ENCODE peak calls at places on chromosome 13, in nine cellular contexts. F, Z, T, L, C, G, X, O and H are unnamed samples.

GRCh38 chr13:94761407-94761806 is 49.1 kb upstream of the SOX21 start:
- DNase-seq in F (no peak), Z (no peak), T (no peak), L (no peak), C (no peak), G (no peak), X (no peak), O (no peak), H (no peak)

GRCh38 chr13:28750187-28751045 is 31.6 kb upstream of the SLC46A3 start:
- DNase-seq in F (peak; percentile 70), Z (no peak), T (peak; percentile 60), L (no peak), C (no peak), G (no peak), X (no peak), O (no peak), H (no peak)

GRCh38 chr13:99843872-99844271 is 127.7 kb downstream of the ZIC5 start:
- DNase-seq in F (no peak), Z (no peak), T (no peak), L (no peak), C (no peak), G (no peak), X (no peak), O (no peak), H (no peak)

GRCh38 chr13:38382946-38383345 is 33.3 kb downstream of the UFM1 start:
- DNase-seq in F (no peak), Z (no peak), T (no peak), L (no peak), C (no peak), G (no peak), X (no peak), O (no peak), H (no peak)

GRCh38 chr13:98565726-98566577 is 11.0 kb downstream of the STK24 start:
- DNase-seq in F (peak; percentile 80), Z (no peak), T (no peak), L (peak; percentile 71), C (no peak), G (no peak), X (no peak), O (no peak), H (no peak)

GRCh38 chr13:114068723-114069322 is 63.6 kb downstream of the RASA3 start:
- DNase-seq in F (peak; percentile 53), Z (no peak), T (no peak), L (no peak), C (no peak), G (no peak), X (peak; percentile 53), O (peak; percentile 81), H (no peak)

GRCh38 chr13:46109451-46109850 is 4.6 kb upstream of the CPB2 start:
- DNase-seq in F (no peak), Z (no peak), T (no peak), L (no peak), C (no peak), G (no peak), X (no peak), O (no peak), H (no peak)

GRCh38 chr13:20351279-20352022 is 119.3 kb upstream of the GJB6 start:
- DNase-seq in F (no peak), Z (no peak), T (no peak), L (no peak), C (no peak), G (no peak), X (no peak), O (peak; percentile 56), H (no peak)

GRCh38 chr13:36875955-36876354 is 44.1 kb downstream of the SMAD9 start:
- DNase-seq in F (no peak), Z (no peak), T (no peak), L (no peak), C (no peak), G (no peak), X (no peak), O (no peak), H (no peak)

GRCh38 chr13:41465215-41465907 is 8.0 kb downstream of the RGCC start:
- DNase-seq in F (peak; percentile 96), Z (no peak), T (no peak), L (peak; percentile 64), C (peak; percentile 89), G (no peak), X (no peak), O (peak; percentile 81), H (no peak)

GRCh38 chr13:52695856-52696255 is 43.2 kb downstream of the SUGT1 start:
- DNase-seq in F (no peak), Z (no peak), T (no peak), L (no peak), C (no peak), G (no peak), X (no peak), O (peak; percentile 65), H (no peak)

GRCh38 chr13:106348032-106348431 is 187.4 kb downstream of the EFNB2 start:
- DNase-seq in F (peak; percentile 92), Z (peak; percentile 58), T (peak; percentile 53), L (no peak), C (no peak), G (peak; percentile 64), X (peak; percentile 23), O (peak; percentile 44), H (no peak)

GRCh38 chr13:100872761-100873160 is 198.2 kb upstream of the TMTC4 start:
- DNase-seq in F (no peak), Z (no peak), T (no peak), L (no peak), C (no peak), G (no peak), X (no peak), O (peak; percentile 52), H (no peak)

GRCh38 chr13:52845334-52845761 is 3.1 kb downstream of the PCDH8 start:
- DNase-seq in F (no peak), Z (peak; percentile 24), T (peak; percentile 79), L (no peak), C (no peak), G (no peak), X (peak; percentile 47), O (no peak), H (no peak)

GRCh38 chr13:44703371-44703770 is 127.2 kb upstream of the TSC22D1 start:
- DNase-seq in F (no peak), Z (no peak), T (no peak), L (no peak), C (no peak), G (no peak), X (no peak), O (peak; percentile 43), H (no peak)

GRCh38 chr13:36858285-36858684 is 39.3 kb downstream of the RFXAP start:
- DNase-seq in F (peak; percentile 68), Z (no peak), T (peak; percentile 68), L (peak; percentile 54), C (no peak), G (peak; percentile 31), X (peak; percentile 80), O (peak; percentile 63), H (no peak)

GRCh38 chr13:19606737-19607136 is 26.7 kb upstream of the MPHOSPH8 start:
- DNase-seq in F (no peak), Z (no peak), T (no peak), L (no peak), C (no peak), G (no peak), X (no peak), O (no peak), H (no peak)

GRCh38 chr13:110369400-110369799 is 62.3 kb downstream of the COL4A2 start:
- DNase-seq in F (no peak), Z (no peak), T (no peak), L (no peak), C (no peak), G (no peak), X (no peak), O (no peak), H (no peak)

GRCh38 chr13:80586356-80586755 is 245.4 kb upstream of the SPRY2 start:
- DNase-seq in F (no peak), Z (no peak), T (no peak), L (no peak), C (no peak), G (no peak), X (no peak), O (peak; percentile 75), H (no peak)

GRCh38 chr13:30718661-30719520 is 16.5 kb upstream of the ALOX5AP start:
- DNase-seq in F (no peak), Z (no peak), T (no peak), L (no peak), C (no peak), G (peak; percentile 16), X (no peak), O (peak; percentile 88), H (peak; percentile 65)

GRCh38 chr13:59345316-59345715 is 818.4 kb downstream of the DIAPH3 start:
- DNase-seq in F (peak; percentile 55), Z (no peak), T (no peak), L (no peak), C (no peak), G (no peak), X (no peak), O (peak; percentile 66), H (no peak)

GRCh38 chr13:80334582-80335260 is 6.2 kb downstream of the SPRY2 start:
- DNase-seq in F (peak; percentile 24), Z (no peak), T (no peak), L (no peak), C (no peak), G (no peak), X (no peak), O (peak; percentile 44), H (no peak)

GRCh38 chr13:102003848-102004570 is 397.8 kb downstream of the FGF14 start:
- DNase-seq in F (no peak), Z (no peak), T (no peak), L (no peak), C (no peak), G (no peak), X (no peak), O (peak; percentile 33), H (no peak)

GRCh38 chr13:112752211-112752610 is 62.4 kb downstream of the ATP11A start:
- DNase-seq in F (no peak), Z (no peak), T (no peak), L (no peak), C (no peak), G (no peak), X (no peak), O (no peak), H (no peak)
- H3K27ac ChIP-seq in F (no peak overlapping the region), Z (no peak overlapping the region), T (no peak overlapping the region), L (no peak overlapping the region), C (no peak overlapping the region), G (no peak overlapping the region), X (no peak overlapping the region), O (no peak overlapping the region), H (no peak overlapping the region)

GRCh38 chr13:66933994-66934393 is 296.1 kb downstream of the PCDH9 start:
- DNase-seq in F (no peak), Z (no peak), T (no peak), L (no peak), C (no peak), G (peak; percentile 12), X (no peak), O (peak; percentile 72), H (no peak)
- H3K4me3 ChIP-seq in F (no peak overlapping the region), Z (no peak overlapping the region), T (no peak overlapping the region), L (no peak overlapping the region), C (no peak overlapping the region), G (no peak overlapping the region), X (no peak overlapping the region), O (no peak overlapping the region), H (no peak overlapping the region)

GRCh38 chr13:51330741-51331140 is 8.8 kb upstream of the SERPINE3 start:
- DNase-seq in F (no peak), Z (no peak), T (no peak), L (no peak), C (no peak), G (no peak), X (no peak), O (no peak), H (no peak)
- H3K27ac ChIP-seq in F (no peak overlapping the region), Z (no peak overlapping the region), T (no peak overlapping the region), L (no peak overlapping the region), C (no peak overlapping the region), G (no peak overlapping the region), X (no peak overlapping the region), O (no peak overlapping the region), H (no peak overlapping the region)

GRCh38 chr13:48977973-48978372 is 2.3 kb downstream of the FNDC3A start:
- DNase-seq in F (no peak), Z (no peak), T (no peak), L (no peak), C (no peak), G (no peak), X (no peak), O (no peak), H (no peak)
- H3K4me3 ChIP-seq in F (no peak overlapping the region), Z (no peak overlapping the region), T (peak overlapping the region; percentile 86), L (no peak overlapping the region), C (no peak overlapping the region), G (no peak overlapping the region), X (peak overlapping the region; percentile 62), O (peak overlapping the region; percentile 81), H (peak overlapping the region; percentile 96)